ENCODE peak calls at places on chromosome 2, in four cellular contexts. E is osteocyte, P is cardiac muscle cell, G is endothelial cell. U is an unnamed sample.
A peak's percentile ranks its signal among the peaks of the same experiment; 100 is the strongest.

GRCh38 chr2:197356136-197356535 is 45.6 kb upstream of the ANKRD44 start:
- DNase-seq in E (no peak), P (no peak), G (no peak), U (no peak)

GRCh38 chr2:63163231-63163845 is 112.7 kb downstream of the OTX1 start:
- DNase-seq in E (no peak), P (no peak), G (no peak), U (no peak)

GRCh38 chr2:27086722-27087446 is at the start of gene KHK:
- DNase-seq in E (peak; percentile 84), P (peak; percentile 41), G (peak; percentile 44), U (peak; percentile 92)

GRCh38 chr2:225124311-225124832 is 82.1 kb upstream of the DOCK10 start:
- DNase-seq in E (no peak), P (no peak), G (no peak), U (no peak)

GRCh38 chr2:176432439-176432838 is 163.2 kb downstream of the MTX2 start:
- DNase-seq in E (no peak), P (no peak), G (no peak), U (no peak)

GRCh38 chr2:23685201-23685600 is 241.7 kb downstream of the ATAD2B start:
- DNase-seq in E (no peak), P (no peak), G (no peak), U (no peak)

GRCh38 chr2:172968061-172968469 is 107.6 kb upstream of the MAP3K20 start:
- DNase-seq in E (peak; percentile 87), P (peak; percentile 94), G (no peak), U (peak; percentile 94)

GRCh38 chr2:200042944-200043343 is 87.6 kb downstream of the MAIP1 start:
- DNase-seq in E (no peak), P (peak; percentile 30), G (no peak), U (no peak)

GRCh38 chr2:205763708-205764501 is 81.6 kb downstream of the NRP2 start:
- DNase-seq in E (peak; percentile 86), P (peak; percentile 90), G (peak; percentile 96), U (no peak)

GRCh38 chr2:128835342-128835855 is 516.7 kb upstream of the HS6ST1 start:
- DNase-seq in E (peak; percentile 79), P (no peak), G (no peak), U (no peak)

GRCh38 chr2:3377279-3377611 is 373 bp downstream of the EIPR1 start:
- DNase-seq in E (no peak), P (peak; percentile 58), G (no peak), U (no peak)

GRCh38 chr2:187590175-187590574 is 35.9 kb upstream of the TFPI start:
- DNase-seq in E (no peak), P (no peak), G (no peak), U (no peak)

GRCh38 chr2:86337235-86338099 is at the start of gene REEP1:
- DNase-seq in E (peak; percentile 81), P (peak; percentile 10), G (peak; percentile 40), U (no peak)

GRCh38 chr2:115976916-115977315 is 1534.5 kb downstream of the DPP10 start:
- DNase-seq in E (no peak), P (no peak), G (no peak), U (no peak)

GRCh38 chr2:137940191-137940590 is 24.1 kb upstream of the HNMT start:
- DNase-seq in E (no peak), P (no peak), G (no peak), U (no peak)

GRCh38 chr2:202373490-202373889 is 2.6 kb upstream of the BMPR2 start:
- DNase-seq in E (peak; percentile 65), P (peak; percentile 74), G (no peak), U (no peak)

GRCh38 chr2:229129738-229130371 is 141.2 kb downstream of the PID1 start:
- DNase-seq in E (no peak), P (peak; percentile 42), G (no peak), U (no peak)

GRCh38 chr2:55995206-55995605 is 71.6 kb upstream of the EFEMP1 start:
- DNase-seq in E (no peak), P (no peak), G (no peak), U (no peak)

GRCh38 chr2:114259389-114259788 is 183.1 kb upstream of the DPP10 start:
- DNase-seq in E (no peak), P (no peak), G (no peak), U (no peak)

GRCh38 chr2:148201075-148202004 is 180.4 kb downstream of the MBD5 start:
- DNase-seq in E (no peak), P (peak; percentile 47), G (peak; percentile 39), U (peak; percentile 33)

GRCh38 chr2:176418768-176419167 is 149.5 kb downstream of the MTX2 start:
- DNase-seq in E (no peak), P (peak; percentile 48), G (no peak), U (no peak)

GRCh38 chr2:48105848-48106247 is 199.6 kb upstream of the FBXO11 start:
- DNase-seq in E (no peak), P (no peak), G (no peak), U (no peak)

GRCh38 chr2:229714080-229714735 is at the start of gene DNER:
- DNase-seq in E (no peak), P (no peak), G (peak; percentile 52), U (peak; percentile 52)

GRCh38 chr2:141767051-141767450 is 363.8 kb downstream of the LRP1B start:
- DNase-seq in E (no peak), P (peak; percentile 12), G (no peak), U (no peak)

GRCh38 chr2:57549642-57550102 is 496.9 kb upstream of the VRK2 start:
- DNase-seq in E (no peak), P (no peak), G (no peak), U (no peak)
- TF ChIP-seq CTCF in E (peak; percentile 63), P (no peak), G (no peak), U (peak; percentile 43)

DNA sequence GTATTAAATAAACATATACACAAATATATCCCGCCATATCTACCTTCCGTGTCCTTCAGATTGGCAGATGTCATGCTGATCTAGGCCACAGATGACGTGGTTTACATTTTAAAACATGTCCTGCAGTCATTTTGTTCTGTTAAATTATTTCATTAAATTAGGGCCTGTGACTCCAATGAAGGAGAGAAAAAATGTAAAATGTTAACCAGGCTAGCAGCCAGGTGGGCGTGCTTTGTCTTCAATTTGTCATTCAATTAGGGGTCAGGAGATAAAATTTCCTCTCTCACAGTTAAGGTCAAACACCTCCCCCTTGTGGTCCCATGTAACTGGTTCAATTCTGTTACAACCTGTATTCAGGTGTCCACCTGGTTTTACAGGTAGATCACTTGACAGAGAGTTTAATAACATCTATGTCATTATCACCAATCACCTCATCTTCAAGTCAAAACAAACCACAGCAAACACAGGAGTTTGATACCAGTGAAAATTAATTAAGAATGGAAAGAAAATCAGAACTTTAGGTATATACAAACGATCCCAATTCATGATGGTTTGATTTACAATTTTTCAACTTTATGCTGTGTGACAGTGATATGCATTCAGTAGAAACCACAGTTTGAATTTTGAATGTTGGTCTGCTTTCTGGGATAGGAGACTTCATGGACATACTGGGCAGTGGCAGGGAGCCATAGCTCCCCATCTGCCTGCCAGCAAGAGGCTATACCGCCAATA is 339.4 kb downstream of the CMPK2 start:
- DNase-seq in E (no peak), P (no peak), G (peak; percentile 10), U (no peak)
- TF ChIP-seq CTCF in E (peak; percentile 39), P (no peak), G (peak; percentile 54), U (no peak)

GRCh38 chr2:169397697-169398096 is 35.4 kb upstream of the LRP2 start:
- DNase-seq in E (no peak), P (peak; percentile 21), G (no peak), U (no peak)
- TF ChIP-seq CTCF in E (peak; percentile 58), P (no peak), G (no peak), U (peak; percentile 64)

GRCh38 chr2:64750001-64750816 is 96.5 kb upstream of the SERTAD2 start:
- DNase-seq in E (no peak), P (peak; percentile 52), G (peak; percentile 42), U (peak; percentile 71)
- TF ChIP-seq CTCF in E (no peak), P (no peak), G (no peak), U (no peak)

GRCh38 chr2:133484106-133484505 is 84.2 kb downstream of the NCKAP5 start:
- DNase-seq in E (no peak), P (no peak), G (no peak), U (no peak)
- TF ChIP-seq CTCF in E (no peak), P (no peak), G (no peak), U (no peak)

DNA sequence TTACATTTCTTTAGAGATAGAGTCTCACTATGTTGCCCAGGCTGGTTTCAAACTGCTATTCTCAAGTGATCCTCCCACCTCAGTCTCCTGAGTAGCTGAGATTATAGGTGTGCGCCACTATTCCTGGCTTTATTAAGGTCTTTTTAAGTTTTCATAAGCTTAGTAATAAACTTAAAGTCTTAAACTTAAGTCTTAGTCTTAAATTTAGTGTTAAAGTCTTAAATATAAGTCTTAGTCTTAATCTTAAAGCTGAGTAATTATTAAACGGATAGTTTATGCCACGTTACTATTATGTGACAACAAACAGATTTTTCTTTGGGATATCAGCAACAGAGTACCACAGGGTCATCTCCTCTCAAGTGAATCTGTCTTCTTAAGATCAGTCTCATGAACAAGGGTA is 12.6 kb downstream of the FARP2 start:
- DNase-seq in E (no peak), P (no peak), G (no peak), U (no peak)
- TF ChIP-seq CTCF in E (no peak), P (no peak), G (no peak), U (no peak)

DNA sequence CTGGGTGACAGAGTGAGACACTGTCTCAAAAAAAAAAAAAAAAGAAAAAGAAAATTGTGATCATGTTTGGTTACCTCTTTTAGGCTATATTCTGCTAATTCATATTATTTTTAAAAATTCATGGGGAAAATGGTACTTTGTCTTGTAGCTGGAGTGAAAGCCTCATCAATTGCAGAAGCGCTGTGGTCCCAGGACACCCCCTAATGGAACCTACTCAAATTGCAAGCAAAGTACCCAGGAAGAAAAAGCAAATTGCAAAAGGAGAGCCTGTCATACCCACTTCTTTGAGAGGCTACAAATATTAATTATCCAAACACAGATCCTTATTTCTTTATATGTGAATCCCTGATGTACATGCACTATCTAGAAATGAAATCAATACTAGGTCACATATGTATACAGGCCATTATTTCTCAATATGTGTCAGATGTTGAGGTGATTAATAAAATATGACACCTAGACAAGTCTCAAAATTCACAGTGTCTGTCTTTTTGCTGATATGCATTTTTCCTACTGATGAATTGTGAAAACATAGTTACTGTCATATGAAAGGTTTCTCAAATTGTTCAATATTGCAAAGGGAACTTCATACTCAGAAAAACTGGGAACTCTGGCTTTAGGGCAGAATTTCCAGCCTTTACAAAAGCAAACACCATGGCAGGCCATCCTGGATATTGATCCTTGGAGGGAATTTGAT is 12.6 kb downstream of the CRACDL start:
- DNase-seq in E (no peak), P (no peak), G (no peak), U (no peak)
- TF ChIP-seq CTCF in E (no peak), P (no peak), G (no peak), U (no peak)

U was measured in right lobe of liver.